ENCODE peak calls at places on chromosomes 2 and 18, in eight cellular contexts. M, S, A, D, V, N, Y and B are unnamed samples.

GRCh38 chr2:18795881-18796280 is 206.5 kb upstream of the NT5C1B start:
- DNase-seq in Y (peak), V (peak), N (no peak), D (no peak), M (no peak), A (no peak), S (peak), B (no peak)

GRCh38 chr18:25880441-25880840 is 210.0 kb downstream of the SS18 start:
- DNase-seq in M (no peak), D (no peak), S (no peak), N (no peak), Y (no peak), A (no peak), V (no peak), B (no peak)

GRCh38 chr2:25279091-25279651 is 62.6 kb downstream of the DNMT3A start:
- DNase-seq in A (peak), D (peak), Y (peak), V (peak), S (peak), M (peak), N (peak), B (no peak)

GRCh38 chr2:183010112-183010511 is 28.1 kb downstream of the NCKAP1 start:
- DNase-seq in S (peak), M (no peak), A (no peak), V (peak), N (no peak), Y (peak), D (no peak), B (no peak)

GRCh38 chr2:169799555-169799954 is 884 bp downstream of the SSB start:
- DNase-seq in V (peak), M (no peak), Y (peak), N (peak), S (no peak), A (no peak), D (no peak), B (no peak)

GRCh38 chr2:42297322-42297936 is 63.6 kb downstream of the COX7A2L start:
- DNase-seq in S (no peak), A (no peak), V (no peak), Y (no peak), D (no peak), M (no peak), N (peak), B (no peak)

GRCh38 chr2:611519-611918 is 65.7 kb downstream of the TMEM18 start:
- DNase-seq in N (no peak), S (no peak), M (peak), A (no peak), D (no peak), Y (no peak), V (no peak), B (peak)

GRCh38 chr2:149561309-149561926 is 26.2 kb downstream of the MMADHC start:
- DNase-seq in V (peak), Y (peak), S (peak), M (no peak), D (peak), A (no peak), N (peak), B (no peak)

GRCh38 chr2:788227-789032 is 111.2 kb upstream of the TMEM18 start:
- DNase-seq in D (no peak), V (no peak), S (no peak), N (no peak), M (peak), A (no peak), Y (no peak), B (no peak)

GRCh38 chr18:33751613-33752221 is 173.7 kb downstream of the ASXL3 start:
- DNase-seq in A (no peak), V (peak), S (peak), N (peak), M (no peak), D (no peak), Y (peak), B (no peak)

GRCh38 chr2:26772064-26773001 is 8.2 kb downstream of the SLC35F6 start:
- DNase-seq in S (peak), V (peak), D (peak), N (no peak), M (peak), A (peak), Y (peak), B (peak)

GRCh38 chr2:5691659-5692529 is at the start of gene SOX11:
- DNase-seq in M (no peak), S (peak), V (peak), D (no peak), Y (no peak), A (peak), N (peak), B (no peak)

GRCh38 chr2:197777823-197778407 is 7.2 kb downstream of the BOLL start:
- DNase-seq in D (no peak), S (peak), Y (peak), A (no peak), V (peak), N (peak), M (no peak), B (no peak)

GRCh38 chr2:206275274-206276160 is 1.1 kb downstream of the ZDBF2 start:
- DNase-seq in M (no peak), D (peak), A (no peak), Y (peak), N (peak), V (peak), S (peak), B (no peak)

GRCh38 chr2:203994735-203995134 is 58.2 kb downstream of the ICOS start:
- DNase-seq in D (no peak), V (no peak), Y (no peak), N (no peak), M (no peak), A (no peak), S (no peak), B (no peak)

GRCh38 chr18:79056827-79057367 is 12.3 kb upstream of the ATP9B start:
- DNase-seq in S (no peak), Y (no peak), M (no peak), N (no peak), A (no peak), V (no peak), D (no peak), B (no peak)

GRCh38 chr2:220078439-220078838 is 451.0 kb downstream of the SLC4A3 start:
- DNase-seq in Y (peak), A (no peak), S (peak), N (no peak), V (peak), M (no peak), D (no peak), B (no peak)

GRCh38 chr2:70519453-70519852 is 34.2 kb downstream of the TGFA start:
- DNase-seq in S (no peak), A (no peak), V (no peak), D (no peak), M (no peak), N (no peak), Y (no peak), B (no peak)

GRCh38 chr2:207505728-207506127 is 24.0 kb upstream of the CREB1 start:
- DNase-seq in S (peak), D (no peak), Y (peak), A (no peak), N (no peak), M (no peak), V (peak), B (no peak)

GRCh38 chr18:3205239-3205638 is 14.5 kb downstream of the MYOM1 start:
- DNase-seq in N (no peak), S (no peak), V (no peak), Y (no peak), A (no peak), M (no peak), D (no peak), B (no peak)

GRCh38 chr2:196413821-196414274 is 225.7 kb upstream of the CCDC150 start:
- DNase-seq in D (no peak), V (peak), A (no peak), N (no peak), Y (no peak), S (peak), M (no peak), B (no peak)

GRCh38 chr2:40048506-40048905 is 269.4 kb upstream of the THUMPD2 start:
- DNase-seq in D (no peak), M (no peak), A (no peak), N (no peak), Y (no peak), V (no peak), S (no peak), B (no peak)

GRCh38 chr2:215912299-215912842 is 101.0 kb downstream of the MREG start:
- DNase-seq in D (no peak), S (no peak), A (no peak), M (no peak), N (no peak), V (no peak), Y (no peak), B (no peak)
- TF ChIP-seq CTCF in D (no peak), S (peak), A (no peak), M (no peak), N (no peak), V (peak), Y (peak), B (no peak)

DNA sequence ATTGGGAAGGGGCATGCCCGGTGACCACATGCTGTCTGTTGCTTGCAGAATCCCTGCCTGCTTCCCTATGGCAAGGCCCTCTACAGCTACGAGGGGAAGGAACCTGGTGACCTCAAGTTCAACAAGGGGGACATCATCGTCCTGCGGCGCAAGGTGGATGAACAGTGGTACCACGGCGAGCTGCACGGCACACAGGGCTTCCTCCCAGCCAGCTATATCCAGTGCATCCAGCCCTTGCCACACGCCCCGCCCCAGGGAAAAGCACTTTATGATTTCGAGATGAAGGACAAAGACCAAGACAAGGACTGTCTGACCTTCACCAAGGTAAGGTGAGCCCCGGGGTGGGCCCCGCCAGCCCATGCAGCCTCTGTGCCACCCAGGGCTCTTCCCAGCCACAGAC is 218.6 kb downstream of the SH3RF3 start:
- DNase-seq in D (no peak), M (peak), V (no peak), N (no peak), A (no peak), Y (no peak), S (no peak), B (no peak)
- H3K4me3 ChIP-seq in D (no peak), M (no peak), V (no peak), N (no peak), A (no peak), Y (no peak), S (no peak), B (no peak)

DNA sequence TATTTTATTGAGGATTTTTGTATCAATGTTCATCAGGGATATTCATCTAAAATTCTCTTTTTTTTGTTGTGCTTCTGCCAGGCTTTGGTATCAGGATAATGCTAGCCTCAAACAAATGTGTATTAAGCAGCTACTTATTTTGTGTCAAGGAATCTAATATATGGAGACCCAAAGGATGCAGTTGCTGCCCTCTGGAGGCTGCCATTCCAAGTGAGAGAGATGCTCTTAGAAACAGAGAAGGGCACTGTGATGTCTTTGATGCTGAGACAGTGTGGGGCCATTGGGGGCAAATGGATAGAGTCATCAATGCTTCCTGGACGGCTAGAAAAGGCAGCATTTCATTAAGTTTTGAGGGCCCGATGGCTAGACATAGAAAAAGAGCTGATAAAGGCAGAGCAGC is 292.6 kb downstream of the SETBP1 start:
- DNase-seq in S (no peak), V (peak), N (peak), A (no peak), M (no peak), D (no peak), Y (peak), B (no peak)
- TF ChIP-seq CTCF in S (peak), V (no peak), N (no peak), A (no peak), M (no peak), D (no peak), Y (peak), B (no peak)

DNA sequence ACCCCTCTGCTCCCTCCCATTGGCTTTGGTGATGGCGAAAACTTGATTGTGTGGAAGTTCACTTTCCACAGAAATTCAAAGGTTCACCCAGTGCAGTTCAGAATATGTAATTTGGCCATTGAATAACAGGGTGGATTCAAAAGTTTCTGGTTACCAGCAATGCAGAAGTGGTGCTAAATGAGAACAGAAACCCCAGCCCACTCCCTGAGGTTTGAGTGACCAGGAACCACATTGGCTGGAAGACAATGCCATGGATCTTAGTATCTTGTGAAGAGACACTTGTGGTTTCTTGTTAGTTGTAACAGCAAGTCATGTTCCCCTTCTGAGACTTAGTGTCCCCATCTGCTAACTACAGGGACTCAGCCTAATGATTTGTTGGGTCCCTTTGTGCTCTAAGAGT is 49.8 kb downstream of the QPCT start:
- DNase-seq in N (no peak), Y (no peak), V (no peak), A (no peak), D (no peak), S (no peak), M (no peak), B (no peak)
- H3K4me3 ChIP-seq in N (no peak), Y (no peak), V (no peak), A (no peak), D (no peak), S (no peak), M (no peak), B (no peak)

DNA sequence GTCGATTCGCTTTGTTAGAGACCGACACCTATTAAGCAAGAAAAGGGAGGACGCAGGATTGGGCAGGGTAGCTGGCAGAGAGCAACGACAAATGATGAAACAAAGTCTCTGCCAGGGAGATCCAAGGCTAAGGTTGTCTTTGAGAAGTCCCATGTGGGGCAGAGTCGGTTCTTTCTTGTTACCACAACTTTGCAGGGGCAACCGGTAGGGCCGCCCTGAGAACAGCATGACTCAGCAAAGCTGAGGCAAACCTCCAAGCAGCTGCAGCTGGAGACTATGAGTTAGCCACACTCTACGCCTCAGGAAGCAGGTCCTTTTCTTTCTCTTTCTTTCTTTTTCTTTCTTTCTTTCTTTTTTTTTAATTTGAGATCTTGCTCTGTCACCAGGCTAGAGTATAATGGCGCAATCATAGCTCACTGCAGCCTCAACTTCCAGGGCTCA is 452.3 kb upstream of the ID2 start:
- DNase-seq in A (peak), Y (peak), D (peak), V (peak), S (peak), M (peak), N (peak), B (no peak)
- TF ChIP-seq CTCF in A (peak), Y (peak), D (no peak), V (peak), S (no peak), M (no peak), N (no peak), B (no peak)

DNA sequence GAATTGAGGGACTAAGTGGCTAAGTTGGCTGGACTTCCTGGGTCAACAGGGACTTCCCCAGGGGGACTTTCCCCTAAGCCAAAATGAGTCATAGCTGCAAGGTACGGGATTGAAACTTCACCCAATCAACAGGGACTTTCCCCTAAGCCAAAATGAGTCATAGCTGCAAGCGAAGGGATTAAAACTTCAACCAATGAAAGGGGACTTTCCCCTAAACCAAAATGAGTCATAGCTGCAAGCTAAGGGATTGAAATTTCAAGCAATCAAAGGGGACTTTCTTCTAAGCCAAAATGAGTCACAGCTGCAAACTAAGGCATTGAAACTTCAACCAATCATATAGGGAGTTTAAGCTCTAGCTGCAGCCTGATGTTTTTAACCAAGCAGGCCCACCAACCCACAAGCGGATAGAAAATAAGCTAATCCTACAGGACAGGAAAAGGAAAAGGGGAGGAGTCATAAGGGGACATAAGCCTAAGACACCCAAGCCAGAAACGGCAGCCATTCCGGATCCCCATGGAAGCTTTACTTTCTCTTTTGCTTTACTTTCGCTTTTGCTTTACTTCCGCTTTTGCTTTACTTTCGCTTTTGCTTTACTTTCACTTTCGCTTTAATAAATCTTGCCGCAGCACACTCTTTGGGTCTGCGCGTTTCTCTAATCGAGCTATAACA is 1375.4 kb upstream of the CELF4 start:
- DNase-seq in Y (peak), D (no peak), A (no peak), N (peak), S (no peak), V (peak), M (no peak), B (no peak)
- H3K4me3 ChIP-seq in Y (no peak), D (no peak), A (no peak), N (no peak), S (no peak), V (no peak), M (no peak), B (no peak)

GRCh38 chr18:57466745-57467144 is 31.6 kb downstream of the ONECUT2 start:
- DNase-seq in S (peak), N (peak), M (no peak), A (no peak), V (no peak), Y (no peak), D (no peak), B (no peak)

GRCh38 chr18:57466307-57466706 is 31.1 kb downstream of the ONECUT2 start:
- DNase-seq in V (peak), N (no peak), Y (no peak), A (no peak), M (no peak), S (peak), D (no peak), B (no peak)

DNA sequence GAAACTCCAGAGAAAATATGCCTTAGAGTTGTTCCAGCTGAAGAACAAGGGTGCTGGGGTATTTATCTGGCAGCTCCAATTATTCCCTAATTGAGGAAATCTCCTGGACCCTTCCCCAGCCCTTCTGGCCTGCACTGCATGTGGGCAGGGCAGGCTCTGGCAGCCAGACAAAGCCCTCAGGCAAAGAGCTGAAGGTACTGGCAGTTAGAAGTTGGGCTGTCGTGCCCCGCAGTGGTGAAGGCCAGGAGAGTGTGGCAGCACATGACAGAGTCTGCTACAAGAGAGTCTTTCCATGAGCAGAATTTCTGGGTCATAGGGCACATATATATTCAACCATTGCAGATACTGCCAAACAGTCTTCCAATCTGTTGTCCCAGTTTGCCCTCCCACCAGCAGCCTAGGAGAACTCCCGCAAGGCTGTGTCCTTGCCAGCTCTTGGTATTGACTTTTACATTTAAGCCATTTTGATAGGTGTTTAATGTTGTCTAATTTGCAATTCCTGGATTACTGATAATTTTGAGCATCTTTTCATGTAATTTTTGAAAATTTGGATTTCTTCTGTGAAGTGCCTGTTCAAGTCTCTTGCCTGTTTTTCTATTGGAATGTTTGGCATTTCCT is 26.6 kb downstream of the ONECUT2 start:
- DNase-seq in V (no peak), N (no peak), D (no peak), S (no peak), Y (no peak), M (no peak), A (no peak), B (no peak)
- TF ChIP-seq CTCF in V (no peak), N (no peak), D (no peak), S (no peak), Y (no peak), M (no peak), A (no peak), B (no peak)

DNA sequence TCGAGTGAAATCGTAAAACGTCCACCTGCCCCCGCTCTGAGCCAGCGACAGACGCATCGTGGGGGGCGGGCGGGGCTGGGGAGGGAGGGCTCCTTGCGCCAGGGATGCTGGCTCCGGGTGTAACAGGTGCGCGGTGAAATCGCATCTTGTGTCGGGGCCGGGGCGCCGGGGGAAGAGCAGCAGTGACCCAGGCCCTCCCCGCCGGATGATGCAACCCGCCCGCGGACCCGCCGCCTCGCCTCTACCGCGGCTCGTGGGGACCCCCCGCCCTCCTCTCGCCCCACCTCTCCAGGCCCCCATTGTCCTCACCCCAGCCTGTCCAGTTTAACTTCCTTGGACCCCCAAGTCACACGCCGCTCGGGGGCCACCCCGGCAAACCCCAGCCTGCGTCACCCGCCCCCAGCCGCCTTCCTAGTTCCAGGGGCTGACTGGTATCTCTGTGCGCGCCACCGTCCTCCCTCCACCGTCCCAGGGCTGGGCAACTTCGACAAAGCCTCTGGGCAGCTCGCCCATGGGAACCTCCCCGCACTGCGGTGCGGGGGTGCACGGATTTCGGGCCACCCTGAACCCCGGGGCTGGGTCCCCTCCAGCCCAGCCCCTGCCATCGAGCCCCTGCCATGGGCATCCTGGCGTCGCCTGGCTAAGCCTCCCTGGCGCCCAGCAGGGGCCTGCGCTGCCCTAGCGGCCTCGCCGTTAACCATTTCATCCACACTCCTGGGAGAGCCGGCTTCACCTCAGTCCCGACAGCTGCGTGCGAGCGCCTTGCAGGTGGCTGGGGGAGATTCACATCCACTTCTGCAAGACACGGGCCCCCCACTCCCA is 799 bp upstream of the KIF1A start:
- DNase-seq in A (no peak), N (no peak), V (no peak), S (no peak), D (no peak), M (no peak), Y (no peak), B (no peak)
- H3K4me3 ChIP-seq in A (peak), N (no peak), V (no peak), S (no peak), D (no peak), M (peak), Y (no peak), B (peak)

GRCh38 chr2:187842978-187843847 is 289.0 kb upstream of the TFPI start:
- DNase-seq in N (peak), S (peak), A (no peak), M (no peak), Y (peak), D (no peak), V (peak), B (no peak)
- TF ChIP-seq CTCF in N (peak), S (peak), A (peak), M (peak), Y (peak), D (peak), V (peak), B (peak)

GRCh38 chr2:101991731-101992145 is at the start of gene IL1R2:
- DNase-seq in M (no peak), Y (no peak), A (no peak), N (no peak), S (no peak), D (peak), V (no peak), B (no peak)
- H3K4me3 ChIP-seq in M (no peak), Y (no peak), A (no peak), N (no peak), S (no peak), D (no peak), V (no peak), B (no peak)